ENCODE peak calls at places on chromosome 16, in nine cellular contexts. Y is transverse colon; Z is effector CD4-positive, alpha-beta T cell; B is HFF-Myc; C is memory B cell; D is midbrain; G is T-helper 2 cell; U is MV-4-11; W is erythroblast. H is an unnamed sample.

GRCh38 chr16:79042886-79043285 is 557.7 kb downstream of the MAF start:
- DNase-seq in Y (no peak), Z (no peak), B (no peak), C (no peak), D (no peak), G (no peak), U (no peak), W (no peak), H (no peak)

GRCh38 chr16:55643161-55643970 is 12.4 kb upstream of the SLC6A2 start:
- DNase-seq in Y (peak), Z (no peak), B (no peak), C (no peak), D (no peak), G (no peak), U (peak), W (peak), H (no peak)

GRCh38 chr16:57186630-57187507 is 740 bp downstream of the RSPRY1 start:
- DNase-seq in Y (peak), Z (peak), B (no peak), C (no peak), D (no peak), G (no peak), U (peak), W (peak), H (no peak)

GRCh38 chr16:79809376-79809775 is 208.8 kb upstream of the MAF start:
- DNase-seq in Y (no peak), Z (no peak), B (no peak), C (no peak), D (no peak), G (no peak), U (no peak), W (no peak), H (no peak)

GRCh38 chr16:12096162-12096781 is 119.7 kb downstream of the SNX29 start:
- DNase-seq in Y (no peak), Z (no peak), B (no peak), C (no peak), D (no peak), G (no peak), U (no peak), W (no peak), H (no peak)

GRCh38 chr16:87918866-87919680 is 17.3 kb downstream of the CA5A start:
- DNase-seq in Y (no peak), Z (no peak), B (no peak), C (no peak), D (no peak), G (no peak), U (peak), W (no peak), H (no peak)

GRCh38 chr16:9658586-9658985 is 523.6 kb downstream of the GRIN2A start:
- DNase-seq in Y (no peak), Z (no peak), B (no peak), C (no peak), D (no peak), G (no peak), U (no peak), W (no peak), H (no peak)

GRCh38 chr16:85390511-85391174 is 222.5 kb upstream of the GSE1 start:
- DNase-seq in Y (peak), Z (no peak), B (no peak), C (no peak), D (no peak), G (no peak), U (peak), W (peak), H (no peak)

GRCh38 chr16:86396918-86397317 is 113.4 kb upstream of the FOXF1 start:
- DNase-seq in Y (peak), Z (no peak), B (peak), C (no peak), D (no peak), G (no peak), U (no peak), W (no peak), H (no peak)

GRCh38 chr16:24855678-24856077 is 9.9 kb downstream of the SLC5A11 start:
- DNase-seq in Y (no peak), Z (no peak), B (no peak), C (no peak), D (no peak), G (no peak), U (no peak), W (no peak), H (no peak)

GRCh38 chr16:47713225-47713595 is 252.1 kb downstream of the PHKB start:
- DNase-seq in Y (no peak), Z (no peak), B (no peak), C (no peak), D (no peak), G (no peak), U (peak), W (no peak), H (no peak)

GRCh38 chr16:85313541-85314208 is 201.4 kb upstream of the CIBAR2 start:
- DNase-seq in Y (no peak), Z (no peak), B (no peak), C (no peak), D (peak), G (no peak), U (peak), W (no peak), H (no peak)

GRCh38 chr16:64866026-64866425 is 255.8 kb downstream of the CDH11 start:
- DNase-seq in Y (no peak), Z (no peak), B (no peak), C (no peak), D (no peak), G (no peak), U (no peak), W (no peak), H (no peak)

GRCh38 chr16:6125483-6126259 is 1028.1 kb upstream of the EEF2KMT start:
- DNase-seq in Y (no peak), Z (no peak), B (no peak), C (no peak), D (no peak), G (no peak), U (no peak), W (no peak), H (no peak)

GRCh38 chr16:86363057-86363490 is 147.3 kb upstream of the FOXF1 start:
- DNase-seq in Y (peak), Z (no peak), B (peak), C (no peak), D (no peak), G (no peak), U (no peak), W (no peak), H (no peak)

GRCh38 chr16:10103096-10103495 is 79.1 kb downstream of the GRIN2A start:
- DNase-seq in Y (no peak), Z (no peak), B (no peak), C (no peak), D (no peak), G (no peak), U (no peak), W (no peak), H (no peak)

GRCh38 chr16:4059969-4060368 is 56.3 kb downstream of the ADCY9 start:
- DNase-seq in Y (no peak), Z (no peak), B (no peak), C (no peak), D (no peak), G (no peak), U (no peak), W (no peak), H (no peak)

GRCh38 chr16:12896562-12896961 is 4.8 kb upstream of the SHISA9 start:
- DNase-seq in Y (no peak), Z (no peak), B (peak), C (no peak), D (peak), G (no peak), U (no peak), W (peak), H (no peak)

GRCh38 chr16:57821149-57821971 is 19.1 kb upstream of the KIFC3 start:
- DNase-seq in Y (no peak), Z (no peak), B (no peak), C (no peak), D (no peak), G (no peak), U (no peak), W (no peak), H (no peak)

GRCh38 chr16:1723450-1724147 is 17.6 kb downstream of the MAPK8IP3 start:
- DNase-seq in Y (peak), Z (peak), B (no peak), C (peak), D (peak), G (no peak), U (peak), W (peak), H (no peak)

GRCh38 chr16:82175627-82176026 is 5.6 kb upstream of the MPHOSPH6 start:
- DNase-seq in Y (no peak), Z (no peak), B (no peak), C (no peak), D (no peak), G (no peak), U (no peak), W (no peak), H (no peak)

GRCh38 chr16:54240180-54241125 is 46.1 kb downstream of the IRX3 start:
- DNase-seq in Y (no peak), Z (no peak), B (no peak), C (no peak), D (peak), G (no peak), U (no peak), W (no peak), H (no peak)

GRCh38 chr16:89446136-89446974 is 44.0 kb downstream of the ANKRD11 start:
- DNase-seq in Y (no peak), Z (no peak), B (no peak), C (no peak), D (no peak), G (no peak), U (no peak), W (no peak), H (no peak)

GRCh38 chr16:19001788-19002187 is 18.1 kb downstream of the TMC7 start:
- DNase-seq in Y (no peak), Z (no peak), B (peak), C (no peak), D (peak), G (no peak), U (no peak), W (no peak), H (no peak)

GRCh38 chr16:78894872-78895271 is 705.7 kb downstream of the MAF start:
- DNase-seq in Y (no peak), Z (peak), B (no peak), C (no peak), D (no peak), G (no peak), U (no peak), W (no peak), H (no peak)

GRCh38 chr16:27737513-27737912 is 187.6 kb downstream of the KATNIP start:
- DNase-seq in Y (no peak), Z (no peak), B (no peak), C (no peak), D (no peak), G (no peak), U (no peak), W (no peak), H (no peak)

GRCh38 chr16:83653785-83654184 is 154.0 kb upstream of the HSBP1 start:
- DNase-seq in Y (no peak), Z (no peak), B (no peak), C (no peak), D (no peak), G (no peak), U (no peak), W (no peak), H (no peak)

GRCh38 chr16:31701734-31702133 is 171.9 kb upstream of the ZNF267 start:
- DNase-seq in Y (no peak), Z (no peak), B (no peak), C (no peak), D (no peak), G (no peak), U (no peak), W (no peak), H (no peak)

GRCh38 chr16:88381820-88382451 is 823 bp upstream of the ZNF469 start:
- DNase-seq in Y (no peak), Z (no peak), B (no peak), C (no peak), D (no peak), G (no peak), U (no peak), W (no peak), H (no peak)

GRCh38 chr16:48592839-48593429 is 17.0 kb downstream of the N4BP1 start:
- DNase-seq in Y (no peak), Z (no peak), B (no peak), C (no peak), D (no peak), G (no peak), U (no peak), W (peak), H (no peak)

GRCh38 chr16:71297252-71297651 is 8.1 kb upstream of the CMTR2 start:
- DNase-seq in Y (no peak), Z (no peak), B (no peak), C (no peak), D (no peak), G (no peak), U (no peak), W (no peak), H (no peak)

GRCh38 chr16:88773812-88774291 is 11.2 kb downstream of the PIEZO1 start:
- DNase-seq in Y (peak), Z (no peak), B (peak), C (no peak), D (no peak), G (no peak), U (peak), W (peak), H (no peak)

H was measured in brain pericyte.